ENCODE peak calls at places on chromosomes 1 and 21, in four cellular contexts. One of them, this sample, is unnamed. For H3K36me3, the result is how much of the 10 kb centered on the place peaks cover.

GRCh38 chr21:41816583-41817165 is 49.8 kb upstream of the RIPK4 start:
- DNase-seq in adrenal gland: peak
- DNase-seq in CD8-positive, alpha-beta memory T cell: peak
- DNase-seq in PC-3: peak
- DNase-seq in this sample: peak

GRCh38 chr1:77925536-77925935 is 37.1 kb downstream of the NEXN start:
- DNase-seq in adrenal gland: no peak
- DNase-seq in CD8-positive, alpha-beta memory T cell: no peak
- DNase-seq in PC-3: no peak
- DNase-seq in this sample: no peak

GRCh38 chr1:76501136-76501535 is 366.1 kb upstream of the ST6GALNAC5 start:
- DNase-seq in adrenal gland: no peak
- DNase-seq in CD8-positive, alpha-beta memory T cell: no peak
- DNase-seq in PC-3: no peak
- DNase-seq in this sample: no peak

GRCh38 chr21:45880097-45881068 is 101.2 kb upstream of the COL6A1 start:
- DNase-seq in adrenal gland: no peak
- DNase-seq in CD8-positive, alpha-beta memory T cell: peak
- DNase-seq in PC-3: peak
- DNase-seq in this sample: peak

GRCh38 chr1:184930232-184930631 is 44.1 kb downstream of the NIBAN1 start:
- DNase-seq in adrenal gland: no peak
- DNase-seq in CD8-positive, alpha-beta memory T cell: no peak
- DNase-seq in PC-3: no peak
- DNase-seq in this sample: peak

GRCh38 chr21:27035791-27036190 is 68.9 kb upstream of the ADAMTS5 start:
- DNase-seq in adrenal gland: no peak
- DNase-seq in CD8-positive, alpha-beta memory T cell: no peak
- DNase-seq in PC-3: no peak
- DNase-seq in this sample: no peak

GRCh38 chr1:154969741-154970452 is 650 bp downstream of the SHC1 start:
- DNase-seq in adrenal gland: peak
- DNase-seq in CD8-positive, alpha-beta memory T cell: no peak
- DNase-seq in PC-3: no peak
- DNase-seq in this sample: no peak

GRCh38 chr1:97139512-97139911 is 417.9 kb downstream of the PTBP2 start:
- DNase-seq in adrenal gland: no peak
- DNase-seq in CD8-positive, alpha-beta memory T cell: no peak
- DNase-seq in PC-3: no peak
- DNase-seq in this sample: peak

GRCh38 chr1:7771673-7772299 is 690 bp downstream of the VAMP3 start:
- DNase-seq in adrenal gland: no peak
- DNase-seq in CD8-positive, alpha-beta memory T cell: no peak
- DNase-seq in PC-3: no peak
- DNase-seq in this sample: no peak

GRCh38 chr1:6545276-6545934 is 8.9 kb downstream of the NOL9 start:
- DNase-seq in adrenal gland: no peak
- DNase-seq in CD8-positive, alpha-beta memory T cell: no peak
- DNase-seq in PC-3: peak
- DNase-seq in this sample: no peak

GRCh38 chr1:234863596-234863995 is 253.6 kb upstream of the IRF2BP2 start:
- DNase-seq in adrenal gland: no peak
- DNase-seq in CD8-positive, alpha-beta memory T cell: no peak
- DNase-seq in PC-3: peak
- DNase-seq in this sample: no peak

GRCh38 chr1:179742717-179743678 is at the start of gene FAM163A:
- DNase-seq in adrenal gland: no peak
- DNase-seq in CD8-positive, alpha-beta memory T cell: no peak
- DNase-seq in PC-3: no peak
- DNase-seq in this sample: peak

GRCh38 chr1:65421341-65422174 is 1.1 kb downstream of the LEPR start:
- DNase-seq in adrenal gland: no peak
- DNase-seq in CD8-positive, alpha-beta memory T cell: no peak
- DNase-seq in PC-3: no peak
- DNase-seq in this sample: peak

GRCh38 chr1:172658871-172659453 is at the start of gene FASLG:
- DNase-seq in adrenal gland: no peak
- DNase-seq in CD8-positive, alpha-beta memory T cell: peak
- DNase-seq in PC-3: no peak
- DNase-seq in this sample: no peak

DNA sequence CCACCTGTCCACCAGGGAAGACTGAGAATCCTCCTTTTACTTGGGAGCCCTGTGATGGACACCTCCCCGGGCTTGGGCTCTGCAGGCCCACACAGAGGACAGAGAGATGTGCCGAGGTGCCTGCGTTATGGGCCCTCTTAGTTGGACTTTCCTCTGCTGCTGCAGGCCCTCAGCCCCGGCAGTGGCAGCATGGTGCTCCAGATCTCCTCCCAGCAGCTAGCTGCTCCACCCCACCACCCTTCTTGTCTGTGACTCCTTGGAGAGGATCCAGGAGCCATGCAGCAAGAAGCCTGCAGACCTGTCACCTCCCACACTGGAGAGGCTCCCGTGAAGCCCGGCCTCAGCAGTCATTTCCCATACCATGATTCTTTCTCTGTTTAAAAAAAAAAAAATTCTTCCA is 27.4 kb downstream of the PHGDH start:
- DNase-seq in adrenal gland: no peak
- DNase-seq in CD8-positive, alpha-beta memory T cell: no peak
- DNase-seq in PC-3: no peak
- DNase-seq in this sample: no peak
- H3K36me3 ChIP-seq in adrenal gland: under half
- H3K36me3 ChIP-seq in CD8-positive, alpha-beta memory T cell: under half
- H3K36me3 ChIP-seq in PC-3: under half
- H3K36me3 ChIP-seq in this sample: under half

DNA sequence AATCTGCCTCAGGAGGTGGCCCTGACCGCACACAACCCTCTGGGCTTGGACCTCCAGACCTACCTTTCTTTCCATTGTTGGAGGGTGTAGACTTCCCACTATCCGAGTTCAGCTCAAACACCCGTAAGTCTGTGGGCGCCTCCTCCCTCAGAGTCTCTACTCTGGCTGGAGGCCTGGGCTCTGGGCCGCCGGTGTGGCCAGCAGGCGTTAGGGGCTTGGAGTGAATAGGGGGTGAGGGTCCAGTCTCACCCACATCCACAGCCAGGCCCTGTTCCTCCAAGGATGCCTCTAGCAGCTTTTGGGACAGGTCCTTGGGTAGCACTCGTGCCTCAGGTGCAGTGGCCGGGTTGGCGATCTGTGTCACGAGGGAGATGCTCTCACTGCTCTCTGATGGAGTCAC is 13.9 kb downstream of the TSSK3 start:
- DNase-seq in adrenal gland: no peak
- DNase-seq in CD8-positive, alpha-beta memory T cell: no peak
- DNase-seq in PC-3: no peak
- DNase-seq in this sample: no peak
- H3K36me3 ChIP-seq in adrenal gland: half or more
- H3K36me3 ChIP-seq in CD8-positive, alpha-beta memory T cell: under half
- H3K36me3 ChIP-seq in PC-3: under half
- H3K36me3 ChIP-seq in this sample: under half

DNA sequence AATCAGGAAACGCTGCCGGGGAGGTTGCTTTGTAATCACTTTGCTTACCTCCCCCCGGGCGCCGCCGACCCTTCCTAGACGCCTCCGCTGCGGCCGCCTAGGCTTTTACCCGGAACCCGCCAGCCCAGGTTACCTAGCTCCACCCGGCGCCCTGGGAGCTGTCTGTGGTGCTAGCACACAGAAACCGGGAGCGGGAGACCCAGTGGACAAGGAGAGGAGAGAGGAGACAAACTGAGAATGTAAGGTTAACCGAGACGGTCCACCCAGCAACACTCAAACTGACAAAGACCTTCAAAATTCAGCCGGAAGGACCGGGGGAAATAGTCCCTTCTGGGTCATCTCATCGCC is 9.8 kb downstream of the BARHL2 start:
- DNase-seq in adrenal gland: peak
- DNase-seq in CD8-positive, alpha-beta memory T cell: no peak
- DNase-seq in PC-3: peak
- DNase-seq in this sample: peak
- H3K36me3 ChIP-seq in adrenal gland: under half
- H3K36me3 ChIP-seq in CD8-positive, alpha-beta memory T cell: under half
- H3K36me3 ChIP-seq in PC-3: under half
- H3K36me3 ChIP-seq in this sample: under half

GRCh38 chr1:12141533-12141855 is 25.3 kb upstream of the TNFRSF1B start:
- DNase-seq in adrenal gland: no peak
- DNase-seq in CD8-positive, alpha-beta memory T cell: no peak
- DNase-seq in PC-3: no peak
- DNase-seq in this sample: no peak
- H3K36me3 ChIP-seq in adrenal gland: under half
- H3K36me3 ChIP-seq in CD8-positive, alpha-beta memory T cell: under half
- H3K36me3 ChIP-seq in PC-3: under half
- H3K36me3 ChIP-seq in this sample: under half

GRCh38 chr1:53324728-53325297 is 3.1 kb downstream of the LRP8 start:
- DNase-seq in adrenal gland: no peak
- DNase-seq in CD8-positive, alpha-beta memory T cell: no peak
- DNase-seq in PC-3: no peak
- DNase-seq in this sample: peak
- H3K36me3 ChIP-seq in adrenal gland: under half
- H3K36me3 ChIP-seq in CD8-positive, alpha-beta memory T cell: under half
- H3K36me3 ChIP-seq in PC-3: under half
- H3K36me3 ChIP-seq in this sample: under half

GRCh38 chr21:43691801-43692200 is 27.1 kb upstream of the PDXK start:
- DNase-seq in adrenal gland: no peak
- DNase-seq in CD8-positive, alpha-beta memory T cell: no peak
- DNase-seq in PC-3: no peak
- DNase-seq in this sample: no peak

GRCh38 chr21:43693981-43694380 is 24.9 kb upstream of the PDXK start:
- DNase-seq in adrenal gland: no peak
- DNase-seq in CD8-positive, alpha-beta memory T cell: no peak
- DNase-seq in PC-3: no peak
- DNase-seq in this sample: no peak

GRCh38 chr21:43691086-43691795 is 27.7 kb upstream of the PDXK start:
- DNase-seq in adrenal gland: no peak
- DNase-seq in CD8-positive, alpha-beta memory T cell: no peak
- DNase-seq in PC-3: no peak
- DNase-seq in this sample: no peak

GRCh38 chr21:43694437-43695079 is 24.4 kb upstream of the PDXK start:
- DNase-seq in adrenal gland: no peak
- DNase-seq in CD8-positive, alpha-beta memory T cell: no peak
- DNase-seq in PC-3: no peak
- DNase-seq in this sample: no peak

DNA sequence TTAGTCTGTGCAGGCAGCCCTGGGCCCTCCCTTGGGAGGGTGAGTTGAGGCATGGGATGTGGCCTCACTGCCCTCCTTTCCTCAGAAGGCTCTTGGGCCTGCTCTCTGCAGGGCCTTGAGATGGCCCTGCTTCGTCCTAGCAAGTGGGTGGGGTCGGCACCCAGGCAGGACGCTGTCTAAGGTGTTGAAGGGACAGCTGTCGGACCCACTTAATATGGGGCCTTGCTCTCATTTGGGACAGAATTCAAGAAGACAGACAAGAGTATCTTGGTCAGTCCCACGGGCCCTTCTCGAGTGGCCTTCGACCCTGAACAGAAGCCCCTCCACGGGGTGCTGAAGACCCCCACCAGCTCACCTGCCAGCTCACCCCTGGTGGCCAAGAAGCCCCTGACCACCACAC is 26.0 kb upstream of the PDXK start:
- DNase-seq in adrenal gland: no peak
- DNase-seq in CD8-positive, alpha-beta memory T cell: no peak
- DNase-seq in PC-3: no peak
- DNase-seq in this sample: no peak
- H3K36me3 ChIP-seq in adrenal gland: half or more
- H3K36me3 ChIP-seq in CD8-positive, alpha-beta memory T cell: under half
- H3K36me3 ChIP-seq in PC-3: half or more
- H3K36me3 ChIP-seq in this sample: under half

GRCh38 chr1:190119683-190120082 is 358.0 kb downstream of the BRINP3 start:
- DNase-seq in adrenal gland: no peak
- DNase-seq in CD8-positive, alpha-beta memory T cell: no peak
- DNase-seq in PC-3: no peak
- DNase-seq in this sample: no peak

GRCh38 chr1:190129367-190129766 is 348.3 kb downstream of the BRINP3 start:
- DNase-seq in adrenal gland: no peak
- DNase-seq in CD8-positive, alpha-beta memory T cell: no peak
- DNase-seq in PC-3: no peak
- DNase-seq in this sample: no peak

GRCh38 chr1:190126728-190127127 is 350.9 kb downstream of the BRINP3 start:
- DNase-seq in adrenal gland: no peak
- DNase-seq in CD8-positive, alpha-beta memory T cell: no peak
- DNase-seq in PC-3: peak
- DNase-seq in this sample: no peak

GRCh38 chr1:190124068-190124467 is 353.6 kb downstream of the BRINP3 start:
- DNase-seq in adrenal gland: no peak
- DNase-seq in CD8-positive, alpha-beta memory T cell: no peak
- DNase-seq in PC-3: peak
- DNase-seq in this sample: no peak
- H3K36me3 ChIP-seq in adrenal gland: under half
- H3K36me3 ChIP-seq in CD8-positive, alpha-beta memory T cell: under half
- H3K36me3 ChIP-seq in PC-3: under half
- H3K36me3 ChIP-seq in this sample: under half

GRCh38 chr1:15656464-15656863 is 27.7 kb upstream of the PLEKHM2 start:
- DNase-seq in adrenal gland: no peak
- DNase-seq in CD8-positive, alpha-beta memory T cell: no peak
- DNase-seq in PC-3: no peak
- DNase-seq in this sample: peak

GRCh38 chr1:15650433-15650832 is 33.2 kb downstream of the DDI2 start:
- DNase-seq in adrenal gland: no peak
- DNase-seq in CD8-positive, alpha-beta memory T cell: no peak
- DNase-seq in PC-3: no peak
- DNase-seq in this sample: no peak

GRCh38 chr1:15657026-15657425 is 27.1 kb upstream of the PLEKHM2 start:
- DNase-seq in adrenal gland: no peak
- DNase-seq in CD8-positive, alpha-beta memory T cell: no peak
- DNase-seq in PC-3: no peak
- DNase-seq in this sample: no peak

GRCh38 chr1:15649937-15650336 is 32.7 kb downstream of the DDI2 start:
- DNase-seq in adrenal gland: no peak
- DNase-seq in CD8-positive, alpha-beta memory T cell: no peak
- DNase-seq in PC-3: no peak
- DNase-seq in this sample: no peak

GRCh38 chr1:15654091-15654690 is 29.9 kb upstream of the PLEKHM2 start:
- DNase-seq in adrenal gland: no peak
- DNase-seq in CD8-positive, alpha-beta memory T cell: no peak
- DNase-seq in PC-3: no peak
- DNase-seq in this sample: no peak
- H3K36me3 ChIP-seq in adrenal gland: half or more
- H3K36me3 ChIP-seq in CD8-positive, alpha-beta memory T cell: under half
- H3K36me3 ChIP-seq in PC-3: under half
- H3K36me3 ChIP-seq in this sample: under half

DNA sequence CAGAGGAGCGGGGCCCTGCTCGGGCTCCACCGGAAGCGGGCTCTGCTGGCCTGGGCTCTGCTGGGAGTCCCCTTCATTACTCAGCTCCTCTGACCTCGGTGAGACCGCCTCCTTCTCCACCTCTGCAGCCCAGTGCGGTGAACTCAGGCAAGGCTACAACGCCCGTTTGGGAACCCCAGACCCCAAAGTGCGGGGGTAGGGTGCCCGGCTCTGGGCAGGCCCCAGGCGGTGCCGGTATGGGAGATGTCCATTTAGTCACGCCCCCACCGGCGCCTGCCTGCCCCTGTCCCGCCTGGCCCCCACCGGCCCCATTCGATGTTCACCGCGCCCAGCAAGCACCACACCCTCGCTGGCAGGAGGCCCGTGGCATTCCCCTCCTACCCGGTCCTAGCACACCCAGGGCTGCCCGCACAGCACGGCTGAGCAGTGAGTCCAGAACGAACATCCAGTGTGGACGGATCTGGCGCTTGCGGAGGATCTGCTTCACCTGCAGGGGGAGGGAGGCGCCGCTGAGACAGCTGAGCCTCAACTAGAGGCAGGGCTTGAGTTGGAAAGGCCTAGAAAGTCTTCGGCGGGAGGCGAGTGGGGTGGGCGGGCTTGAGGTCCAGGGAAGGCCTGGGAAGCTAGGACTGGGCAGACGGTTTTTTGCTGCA is 10.0 kb downstream of the MAP3K6 start:
- DNase-seq in adrenal gland: no peak
- DNase-seq in CD8-positive, alpha-beta memory T cell: peak
- DNase-seq in PC-3: no peak
- DNase-seq in this sample: no peak
- H3K36me3 ChIP-seq in adrenal gland: half or more
- H3K36me3 ChIP-seq in CD8-positive, alpha-beta memory T cell: under half
- H3K36me3 ChIP-seq in PC-3: under half
- H3K36me3 ChIP-seq in this sample: under half

This sample was measured in cardiac muscle cell.